ENCODE peak calls at places on chromosomes 11 and 22, in nine cellular contexts. O, S, U, I, X, A, K, Z and H are unnamed samples. For H3K9me3, the result is how much of the 10 kb centered on the place peaks cover.

GRCh38 chr11:45850446-45850845 is 3.2 kb downstream of the CRY2 start:
- DNase-seq in A (peak), I (no peak), K (no peak), U (no peak), S (no peak), O (no peak), Z (no peak), X (no peak), H (no peak)

GRCh38 chr11:124928942-124929663 is 6.7 kb downstream of the HEPACAM start:
- DNase-seq in U (no peak), A (no peak), O (no peak), X (no peak), Z (no peak), K (no peak), S (no peak), I (no peak), H (no peak)

GRCh38 chr11:7524831-7525230 is 11.0 kb downstream of the PPFIBP2 start:
- DNase-seq in K (no peak), S (no peak), X (no peak), U (no peak), Z (no peak), O (no peak), A (no peak), I (no peak), H (no peak)

GRCh38 chr22:39133871-39134270 is 18.6 kb downstream of the CBX7 start:
- DNase-seq in I (no peak), K (no peak), O (no peak), A (no peak), Z (no peak), X (no peak), U (no peak), S (no peak), H (no peak)

GRCh38 chr11:33695051-33695566 is 5.5 kb downstream of the C11orf91 start:
- DNase-seq in O (no peak), X (no peak), K (no peak), Z (no peak), U (no peak), I (no peak), A (no peak), S (no peak), H (peak)

GRCh38 chr11:104968365-104968855 is at the start of gene CASP4:
- DNase-seq in Z (no peak), X (peak), O (peak), I (peak), S (no peak), K (no peak), A (peak), U (no peak), H (peak)

GRCh38 chr11:118186346-118187107 is 10.1 kb upstream of the SCN2B start:
- DNase-seq in U (no peak), A (no peak), I (no peak), K (no peak), O (no peak), S (no peak), X (no peak), Z (no peak), H (no peak)

GRCh38 chr22:48492371-48493320 is 1335.0 kb downstream of the BRD1 start:
- DNase-seq in A (peak), K (peak), U (peak), O (peak), Z (no peak), I (peak), S (peak), X (peak), H (peak)

GRCh38 chr22:39138357-39138997 is 14.0 kb downstream of the CBX7 start:
- DNase-seq in S (no peak), U (no peak), I (no peak), X (no peak), Z (no peak), K (no peak), A (no peak), O (no peak), H (no peak)

GRCh38 chr11:74006743-74007304 is 2.1 kb downstream of the UCP3 start:
- DNase-seq in O (no peak), X (no peak), Z (no peak), I (no peak), U (no peak), K (no peak), S (no peak), A (no peak), H (no peak)

GRCh38 chr11:72573380-72573949 is 100.8 kb downstream of the PDE2A start:
- DNase-seq in O (no peak), K (peak), Z (no peak), A (peak), S (peak), X (peak), U (peak), I (peak), H (no peak)

GRCh38 chr11:97883086-97883485 is 1137.7 kb upstream of the CNTN5 start:
- DNase-seq in Z (no peak), O (no peak), A (no peak), K (no peak), U (no peak), I (no peak), S (no peak), X (no peak), H (no peak)

GRCh38 chr11:131771471-131771870 is 401.1 kb downstream of the NTM start:
- DNase-seq in U (no peak), K (no peak), O (no peak), A (no peak), Z (no peak), I (no peak), S (no peak), X (no peak), H (no peak)

GRCh38 chr22:23069502-23070357 is 589 bp upstream of the GNAZ start:
- DNase-seq in U (peak), Z (peak), I (peak), O (peak), S (peak), X (peak), K (peak), A (peak), H (peak)

GRCh38 chr11:129728571-129728970 is 87.1 kb upstream of the TMEM45B start:
- DNase-seq in I (no peak), S (no peak), K (no peak), Z (peak), U (no peak), X (no peak), O (no peak), A (no peak), H (no peak)

GRCh38 chr11:77289737-77290136 is 11.7 kb downstream of the GDPD4 start:
- DNase-seq in U (no peak), X (no peak), O (no peak), Z (no peak), A (no peak), K (no peak), S (no peak), I (no peak), H (no peak)

GRCh38 chr11:67558084-67558772 is 25.4 kb upstream of the GSTP1 start:
- DNase-seq in S (peak), K (peak), O (peak), I (no peak), X (no peak), A (no peak), U (no peak), Z (no peak), H (no peak)

GRCh38 chr11:554824-555499 is 5.6 kb downstream of the LMNTD2 start:
- DNase-seq in O (peak), K (peak), Z (no peak), S (peak), I (peak), X (peak), U (peak), A (no peak), H (no peak)

GRCh38 chr11:119728226-119728626 is 774 bp downstream of the NECTIN1 start:
- DNase-seq in O (peak), K (peak), X (no peak), I (no peak), Z (no peak), A (no peak), U (no peak), S (no peak), H (no peak)

GRCh38 chr11:122882809-122883681 is 486 bp downstream of the JHY start:
- DNase-seq in X (no peak), O (peak), S (peak), K (peak), Z (no peak), U (peak), A (peak), I (peak), H (peak)

GRCh38 chr11:94036096-94036495 is 14.9 kb downstream of the HEPHL1 start:
- DNase-seq in S (no peak), U (no peak), O (no peak), K (no peak), Z (no peak), A (no peak), I (no peak), X (no peak), H (no peak)

GRCh38 chr22:44026066-44026629 is 2.0 kb downstream of the PARVB start:
- DNase-seq in S (no peak), U (no peak), K (no peak), Z (no peak), X (no peak), A (no peak), I (no peak), O (no peak), H (no peak)

GRCh38 chr11:71269603-71270511 is 17.5 kb upstream of the SHANK2 start:
- DNase-seq in Z (no peak), K (peak), S (no peak), A (no peak), O (peak), U (peak), I (no peak), X (no peak), H (no peak)

GRCh38 chr22:37469416-37470086 is 16.6 kb downstream of the MFNG start:
- DNase-seq in S (no peak), X (no peak), Z (no peak), K (no peak), O (no peak), A (no peak), I (no peak), U (no peak), H (no peak)

GRCh38 chr11:27656806-27657483 is 43.3 kb downstream of the BDNF start:
- DNase-seq in U (no peak), K (no peak), O (no peak), S (no peak), Z (no peak), I (no peak), A (no peak), X (no peak), H (no peak)

GRCh38 chr11:103682318-103683184 is 353.9 kb upstream of the DDI1 start:
- DNase-seq in S (peak), K (no peak), U (peak), A (peak), Z (no peak), I (peak), X (peak), O (peak), H (peak)

DNA sequence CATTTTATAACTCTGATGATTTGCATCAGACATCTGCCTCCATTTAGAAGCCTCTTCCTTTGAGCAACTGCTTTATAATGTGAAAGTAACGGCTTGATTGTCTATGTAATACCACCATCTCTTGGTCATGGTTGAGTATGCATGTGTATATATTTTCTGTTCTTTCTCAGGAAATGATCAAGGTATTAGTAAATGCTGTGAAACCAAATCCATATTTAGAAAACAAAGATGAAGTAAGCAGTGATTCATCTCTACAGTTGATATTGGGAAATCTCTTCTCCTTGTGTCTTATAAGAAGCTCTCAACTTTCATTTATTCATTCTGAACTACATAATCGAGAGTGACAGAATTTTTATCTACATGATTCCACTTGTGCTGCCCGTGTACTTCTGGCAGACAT is 104.6 kb upstream of the ANO3 start:
- DNase-seq in A (peak), K (no peak), U (no peak), X (peak), S (no peak), Z (no peak), O (no peak), I (no peak), H (no peak)
- TF ChIP-seq CTCF in A (peak), K (peak), U (no peak), X (peak), S (peak), Z (peak), O (peak), I (no peak), H (peak)

DNA sequence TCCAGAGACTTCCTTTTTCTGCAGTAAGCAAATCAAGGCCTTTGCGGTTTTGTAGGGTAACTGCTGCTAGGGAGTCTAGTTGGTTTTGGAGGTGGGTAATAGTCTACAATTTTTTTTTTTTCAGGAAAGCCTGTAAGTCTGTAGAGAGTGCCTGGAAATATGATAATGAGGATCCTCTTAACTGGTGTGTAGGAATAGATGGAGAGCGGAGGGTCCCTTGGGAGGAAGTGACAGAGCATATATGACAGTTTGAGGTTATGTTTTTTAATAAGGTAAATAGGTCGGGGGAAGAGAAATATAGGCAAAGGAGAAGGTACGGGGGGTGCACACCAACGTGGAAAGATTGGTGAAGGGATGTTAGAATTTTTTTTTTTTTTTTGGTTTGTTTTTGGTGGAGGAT is 25.9 kb downstream of the ZNF195 start:
- DNase-seq in Z (no peak), A (no peak), X (no peak), O (no peak), U (no peak), S (no peak), I (no peak), K (no peak), H (no peak)
- H3K9me3 ChIP-seq in Z (under half), A (half or more), X (under half), O (under half), U (under half), S (half or more), I (under half), K (under half), H (under half)

DNA sequence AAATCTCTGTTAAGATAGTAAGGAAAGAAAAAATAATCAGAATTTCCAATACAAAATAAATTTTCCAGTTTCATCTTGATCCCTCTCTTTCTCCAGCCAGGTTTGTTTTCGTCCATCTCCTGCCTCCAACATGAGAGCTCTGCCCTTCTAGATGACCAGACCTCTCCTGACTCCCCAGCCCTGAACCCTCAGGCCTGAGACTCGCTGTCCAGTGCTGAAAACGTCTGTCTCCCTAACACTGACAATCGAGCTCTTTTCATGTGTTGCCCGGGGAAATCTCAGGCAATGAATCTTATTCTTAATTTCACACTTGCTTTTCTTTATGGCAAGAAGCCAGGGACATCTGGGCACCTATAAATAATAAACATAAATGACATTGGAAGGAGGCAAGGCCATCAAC is 274.4 kb upstream of the B3GAT1 start:
- DNase-seq in K (no peak), Z (no peak), A (no peak), O (no peak), X (no peak), I (no peak), U (no peak), S (no peak), H (no peak)
- TF ChIP-seq CTCF in K (no peak), Z (no peak), A (no peak), O (no peak), X (no peak), I (no peak), U (no peak), S (no peak), H (no peak)

GRCh38 chr11:62132188-62132587 is 8.4 kb downstream of the INCENP start:
- DNase-seq in O (no peak), Z (no peak), A (no peak), X (no peak), K (no peak), U (no peak), S (no peak), I (no peak), H (no peak)
- H3K9me3 ChIP-seq in O (under half), Z (under half), A (under half), X (under half), K (under half), U (under half), S (under half), I (under half), H (under half)

GRCh38 chr11:10746871-10747270 is 4.2 kb upstream of the CTR9 start:
- DNase-seq in K (no peak), U (no peak), A (no peak), I (no peak), S (no peak), X (no peak), O (no peak), Z (no peak), H (no peak)
- TF ChIP-seq CTCF in K (no peak), U (no peak), A (no peak), I (no peak), S (no peak), X (no peak), O (no peak), Z (no peak), H (no peak)

DNA sequence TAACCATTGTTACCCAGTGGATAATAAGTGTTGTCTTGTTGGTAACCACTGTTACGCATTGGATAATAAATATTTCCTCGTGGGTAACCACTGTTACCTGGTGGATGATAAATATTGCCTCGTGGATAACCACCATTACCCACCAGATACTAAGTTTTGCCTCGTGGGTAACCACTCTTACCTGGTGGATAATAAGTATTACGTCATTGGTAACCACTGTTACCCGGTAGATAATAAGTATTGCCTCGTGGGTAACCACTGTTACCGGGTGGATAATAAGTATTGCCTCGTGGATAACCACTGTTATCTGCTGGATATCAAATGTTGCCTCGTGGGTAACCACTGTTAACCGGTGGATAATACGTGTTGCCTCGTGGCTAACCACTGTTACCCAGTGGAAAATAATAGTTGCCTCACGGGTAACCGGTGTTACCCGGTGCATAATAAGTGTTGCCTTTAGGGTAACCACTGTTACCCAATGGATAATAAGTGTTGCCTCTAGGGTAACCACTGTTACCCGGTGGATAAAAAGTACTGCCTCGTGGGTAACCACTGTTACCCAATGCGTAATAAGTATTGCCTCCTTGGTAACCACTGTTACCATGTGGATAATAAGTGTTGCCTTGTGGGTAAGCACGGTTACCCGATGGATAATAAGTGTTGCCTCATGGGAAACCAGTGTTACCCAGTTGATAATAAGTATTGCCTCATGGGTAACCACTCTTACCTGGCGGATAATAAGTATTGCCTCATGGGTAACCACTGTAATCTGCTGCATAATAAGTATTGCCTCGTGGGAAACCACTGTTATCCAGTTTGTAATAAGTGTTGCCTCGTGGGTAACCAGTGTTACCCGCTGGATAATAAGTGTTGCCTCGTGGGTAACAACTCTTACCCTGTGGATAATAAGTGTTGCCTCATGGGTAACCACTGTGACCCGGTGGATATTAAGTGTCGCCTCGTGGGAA is 21.9 kb upstream of the NXPE4 start:
- DNase-seq in O (peak), I (no peak), A (no peak), S (no peak), Z (no peak), K (no peak), X (no peak), U (no peak), H (no peak)
- H3K9me3 ChIP-seq in O (under half), I (under half), A (under half), S (under half), Z (under half), K (under half), X (under half), U (under half), H (under half)